ENCODE peak calls at places on chromosomes 12 and 14, in ten cellular contexts. T is HL-60, L is endothelial cell of umbilical vein, B is prostate gland, O is SK-N-SH, G is GM12892, D is GM23338, H is HepG2, Q is suprapubic skin, A is Panc1. U is an unnamed sample.
A peak's percentile ranks its signal among the peaks of the same experiment; 100 is the strongest.

GRCh38 chr12:19276767-19277166 is 147.2 kb downstream of the PLEKHA5 start:
- DNase-seq in G (no peak), H (no peak), T (no peak), A (no peak), L (no peak), Q (no peak), O (no peak), D (no peak), B (no peak), U (no peak)

GRCh38 chr12:110590806-110591326 is 7.7 kb upstream of the PPTC7 start:
- DNase-seq in D (no peak), L (no peak), H (peak; percentile 70), B (no peak), Q (no peak), G (no peak), T (peak; percentile 80), O (no peak), A (no peak), U (no peak)

GRCh38 chr14:77022219-77022852 is 6.2 kb downstream of the IRF2BPL start:
- DNase-seq in T (no peak), Q (no peak), A (no peak), O (no peak), G (peak; percentile 55), D (no peak), L (no peak), B (no peak), H (no peak), U (no peak)

GRCh38 chr14:35847636-35848035 is 21.5 kb downstream of the BRMS1L start:
- DNase-seq in L (peak; percentile 52), H (no peak), D (no peak), T (no peak), B (no peak), A (no peak), Q (no peak), O (no peak), G (no peak), U (no peak)

GRCh38 chr12:57096099-57096572 is 7.2 kb downstream of the NAB2 start:
- DNase-seq in H (no peak), T (no peak), D (no peak), O (peak; percentile 10), B (peak; percentile 86), L (no peak), Q (peak; percentile 68), A (no peak), G (no peak), U (no peak)

GRCh38 chr12:10027311-10028099 is 3.0 kb upstream of the CLEC9A start:
- DNase-seq in O (no peak), B (no peak), Q (no peak), H (no peak), G (no peak), L (peak; percentile 22), D (no peak), A (no peak), T (peak; percentile 97), U (no peak)

GRCh38 chr12:88181881-88182280 is 39.8 kb downstream of the TMTC3 start:
- DNase-seq in Q (no peak), H (no peak), L (no peak), T (no peak), D (no peak), G (no peak), A (no peak), B (no peak), O (no peak), U (no peak)

GRCh38 chr14:96635850-96636249 is 133.7 kb downstream of the PAPOLA start:
- DNase-seq in B (no peak), G (no peak), Q (no peak), T (no peak), A (no peak), L (no peak), H (no peak), O (peak; percentile 1), D (no peak), U (peak; percentile 9)

GRCh38 chr14:65261946-65262345 is 150.6 kb upstream of the FUT8 start:
- DNase-seq in A (no peak), B (no peak), G (no peak), T (no peak), O (no peak), H (no peak), D (no peak), Q (no peak), L (no peak), U (no peak)

GRCh38 chr12:111596985-111597730 is 2.0 kb downstream of the ATXN2 start:
- DNase-seq in D (peak; percentile 78), O (peak; percentile 64), L (peak; percentile 81), A (peak; percentile 30), T (peak; percentile 34), G (no peak), H (peak; percentile 70), Q (peak; percentile 63), B (peak; percentile 53), U (peak; percentile 65)

GRCh38 chr12:92357584-92358261 is 212.1 kb upstream of the BTG1 start:
- DNase-seq in B (no peak), T (no peak), L (no peak), H (no peak), D (no peak), Q (no peak), O (no peak), G (no peak), A (no peak), U (no peak)

GRCh38 chr12:122265931-122266771 is at the start of gene VPS33A:
- DNase-seq in Q (peak; percentile 98), L (peak; percentile 97), O (peak; percentile 96), D (peak; percentile 98), B (peak; percentile 94), A (peak; percentile 88), H (peak; percentile 94), T (peak; percentile 99), G (peak; percentile 88), U (peak; percentile 98)

GRCh38 chr14:105028251-105028927 is 7.5 kb upstream of the CDCA4 start:
- DNase-seq in O (no peak), D (no peak), B (no peak), T (no peak), A (no peak), H (no peak), G (no peak), Q (no peak), L (no peak), U (no peak)

GRCh38 chr14:105026789-105027563 is 6.1 kb upstream of the CDCA4 start:
- DNase-seq in O (no peak), G (no peak), D (no peak), A (no peak), H (no peak), L (no peak), T (no peak), Q (no peak), B (no peak), U (no peak)

GRCh38 chr14:105029402-105029801 is 8.5 kb upstream of the CDCA4 start:
- DNase-seq in Q (no peak), A (no peak), T (no peak), G (no peak), O (peak; percentile 82), D (no peak), L (no peak), B (no peak), H (no peak), U (no peak)

GRCh38 chr14:105030836-105031396 is 10.0 kb upstream of the CDCA4 start:
- DNase-seq in O (no peak), A (no peak), B (no peak), D (no peak), T (no peak), L (no peak), H (no peak), Q (no peak), G (no peak), U (no peak)

DNA sequence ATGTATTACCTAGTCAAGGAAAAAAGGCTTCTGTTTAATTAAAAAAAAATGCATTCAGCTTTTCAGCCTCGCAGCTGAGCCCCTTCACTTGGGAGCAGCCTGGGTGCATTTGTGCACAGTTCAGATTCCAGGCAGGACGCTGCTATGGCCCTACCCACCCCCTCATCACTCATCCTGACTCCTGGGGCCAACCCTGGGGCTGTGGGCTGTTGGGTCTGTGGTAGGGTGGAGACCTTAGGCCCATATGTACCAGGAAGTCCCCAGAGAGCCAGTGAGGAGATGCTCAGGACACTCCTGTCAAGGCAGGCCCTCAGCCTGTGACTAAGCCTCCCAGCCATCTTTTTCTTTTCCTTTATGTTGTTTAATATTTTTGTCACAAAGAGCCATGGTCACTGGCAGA is 9.3 kb upstream of the CDCA4 start:
- DNase-seq in G (no peak), H (no peak), O (no peak), T (no peak), L (no peak), B (no peak), D (no peak), Q (no peak), A (no peak), U (no peak)
- TF ChIP-seq POLR2AphosphoS5 in G (no peak), H (no peak), O (no peak), T (no peak), L (no peak), B (no peak), D (no peak), Q (no peak), A (no peak), U (no peak)

GRCh38 chr14:93971635-93972027 is 4.7 kb downstream of the ASB2 start:
- DNase-seq in D (no peak), O (no peak), H (no peak), L (no peak), Q (no peak), B (no peak), G (no peak), T (no peak), A (no peak), U (no peak)
- TF ChIP-seq POLR2AphosphoS5 in D (no peak), O (no peak), H (no peak), L (no peak), Q (no peak), B (no peak), G (no peak), T (no peak), A (no peak), U (no peak)

DNA sequence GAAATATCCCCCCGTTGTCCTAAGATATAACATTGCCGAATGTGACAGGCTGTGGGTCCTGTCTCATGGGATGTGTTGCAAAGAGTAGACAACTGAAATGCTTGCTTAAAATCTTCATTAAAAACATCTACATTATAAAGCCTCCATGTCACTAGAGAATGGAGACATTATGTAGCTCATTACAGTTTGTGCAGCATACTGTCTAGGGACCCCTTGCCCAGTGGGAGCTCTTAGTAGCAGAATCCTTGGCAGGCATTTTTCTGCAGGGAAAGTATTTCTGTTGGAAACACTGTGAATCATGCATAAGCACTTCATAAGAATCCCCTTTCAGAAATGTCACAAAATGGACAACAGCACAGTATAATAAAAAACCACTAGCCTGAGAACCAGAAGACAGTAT is 174.4 kb downstream of the MGAT4C start:
- DNase-seq in O (no peak), L (no peak), D (no peak), Q (no peak), G (no peak), B (no peak), T (no peak), A (no peak), H (no peak), U (no peak)
- TF ChIP-seq POLR2AphosphoS5 in O (no peak), L (no peak), D (no peak), Q (no peak), G (no peak), B (no peak), T (no peak), A (no peak), H (no peak), U (no peak)

GRCh38 chr12:41058266-41058665 is 129.9 kb upstream of the PDZRN4 start:
- DNase-seq in G (no peak), A (no peak), L (no peak), Q (no peak), B (no peak), D (no peak), T (no peak), H (no peak), O (no peak), U (no peak)
- TF ChIP-seq POLR2AphosphoS5 in G (no peak), A (no peak), L (no peak), Q (no peak), B (no peak), D (no peak), T (no peak), H (no peak), O (no peak), U (no peak)

GRCh38 chr12:124053855-124054254 is 80.8 kb downstream of the ZNF664 start:
- DNase-seq in H (peak; percentile 52), T (no peak), D (peak; percentile 88), B (peak; percentile 33), O (peak; percentile 44), Q (no peak), L (peak; percentile 92), A (no peak), G (no peak), U (peak; percentile 62)
- TF ChIP-seq POLR2AphosphoS5 in H (no peak), T (no peak), D (no peak), B (peak; percentile 32), O (no peak), Q (no peak), L (peak; percentile 28), A (no peak), G (no peak), U (peak; percentile 64)

U was measured in stomach.